ENCODE peak calls at places on chromosome 20, in eight cellular contexts. G, X, W, O, C, Y, U and H are unnamed samples.

GRCh38 chr20:63830821-63831593 is at the start of gene ZBTB46:
- DNase-seq in G (no peak), X (no peak), W (no peak), O (peak), C (peak), Y (no peak), U (peak), H (no peak)

GRCh38 chr20:1362484-1362883 is 30.4 kb downstream of the FKBP1A start:
- DNase-seq in G (no peak), X (no peak), W (no peak), O (no peak), C (no peak), Y (no peak), U (no peak), H (no peak)

GRCh38 chr20:1894471-1894950 is 696 bp upstream of the SIRPA start:
- DNase-seq in G (no peak), X (no peak), W (no peak), O (no peak), C (peak), Y (no peak), U (peak), H (no peak)

GRCh38 chr20:35290887-35291417 is 1.3 kb downstream of the FAM83C start:
- DNase-seq in G (no peak), X (no peak), W (no peak), O (no peak), C (no peak), Y (no peak), U (no peak), H (no peak)

GRCh38 chr20:63501818-63502670 is 3.2 kb upstream of the EEF1A2 start:
- DNase-seq in G (no peak), X (no peak), W (no peak), O (no peak), C (no peak), Y (no peak), U (no peak), H (no peak)

GRCh38 chr20:57398231-57398821 is 7.1 kb downstream of the RBM38 start:
- DNase-seq in G (peak), X (peak), W (no peak), O (peak), C (peak), Y (no peak), U (no peak), H (no peak)

GRCh38 chr20:37697314-37697713 is 3.5 kb downstream of the CTNNBL1 start:
- DNase-seq in G (no peak), X (no peak), W (no peak), O (no peak), C (no peak), Y (no peak), U (no peak), H (no peak)

GRCh38 chr20:5741089-5741488 is 9.1 kb upstream of the SHLD1 start:
- DNase-seq in G (no peak), X (no peak), W (no peak), O (no peak), C (no peak), Y (peak), U (peak), H (no peak)

GRCh38 chr20:57711311-57711712 is 1.5 kb upstream of the PMEPA1 start:
- DNase-seq in G (no peak), X (no peak), W (no peak), O (no peak), C (no peak), Y (no peak), U (no peak), H (no peak)

GRCh38 chr20:47300071-47300470 is 56.4 kb downstream of the ZMYND8 start:
- DNase-seq in G (no peak), X (no peak), W (no peak), O (no peak), C (no peak), Y (peak), U (peak), H (no peak)

GRCh38 chr20:59023616-59024015 is 4.4 kb downstream of the TUBB1 start:
- DNase-seq in G (no peak), X (no peak), W (no peak), O (no peak), C (no peak), Y (no peak), U (no peak), H (no peak)

GRCh38 chr20:59328071-59328470 is 27.7 kb downstream of the EDN3 start:
- DNase-seq in G (no peak), X (no peak), W (no peak), O (no peak), C (no peak), Y (no peak), U (no peak), H (no peak)

GRCh38 chr20:19777981-19778380 is 19.9 kb downstream of the RIN2 start:
- DNase-seq in G (no peak), X (no peak), W (no peak), O (no peak), C (no peak), Y (no peak), U (no peak), H (no peak)

GRCh38 chr20:36573798-36574277 is 441 bp downstream of the TGIF2 start:
- DNase-seq in G (peak), X (peak), W (no peak), O (no peak), C (peak), Y (no peak), U (peak), H (no peak)

GRCh38 chr20:19934792-19935491 is 82.2 kb upstream of the NAA20 start:
- DNase-seq in G (no peak), X (no peak), W (no peak), O (no peak), C (no peak), Y (no peak), U (no peak), H (no peak)

GRCh38 chr20:61477366-61477966 is 225.4 kb downstream of the CDH4 start:
- DNase-seq in G (no peak), X (no peak), W (no peak), O (no peak), C (no peak), Y (no peak), U (no peak), H (no peak)

GRCh38 chr20:63750807-63751470 is 11.4 kb downstream of the SLC2A4RG start:
- DNase-seq in G (peak), X (peak), W (no peak), O (peak), C (peak), Y (no peak), U (no peak), H (no peak)

GRCh38 chr20:58722379-58722778 is 29.8 kb downstream of the NPEPL1 start:
- DNase-seq in G (no peak), X (no peak), W (no peak), O (no peak), C (no peak), Y (no peak), U (no peak), H (no peak)

GRCh38 chr20:47501483-47502270 is at the start of gene NCOA3:
- DNase-seq in G (peak), X (peak), W (peak), O (peak), C (peak), Y (peak), U (peak), H (peak)

GRCh38 chr20:13285408-13285807 is 64.3 kb downstream of the ISM1 start:
- DNase-seq in G (no peak), X (no peak), W (no peak), O (no peak), C (no peak), Y (no peak), U (no peak), H (no peak)